ENCODE peak calls at places on chromosomes 5 and 9, in seven cellular contexts. T is IMR-90, O is mesenchymal stem cell, N is mesendoderm, M is neuronal stem cell, Y is H9, S is trophoblast cell. H is an unnamed sample. For H3K79me1, the result is how much of the 10 kb centered on the place peaks cover.

GRCh38 chr9:96420468-96421219 is 2.5 kb upstream of the ZNF367 start:
- DNase-seq in T (peak), O (peak), N (peak), M (peak), Y (peak), S (peak), H (peak)

GRCh38 chr5:65986050-65986451 is 59.7 kb downstream of the ERBIN start:
- DNase-seq in T (peak), O (peak), N (no peak), M (no peak), Y (no peak), S (no peak), H (no peak)

GRCh38 chr5:157378509-157378908 is 81.5 kb upstream of the NIPAL4 start:
- DNase-seq in T (no peak), O (no peak), N (peak), M (no peak), Y (no peak), S (peak), H (no peak)

GRCh38 chr5:11650936-11651335 is 253.3 kb downstream of the CTNND2 start:
- DNase-seq in T (no peak), O (no peak), N (peak), M (no peak), Y (peak), S (no peak), H (peak)

GRCh38 chr5:146772881-146773440 is 105.6 kb downstream of the PPP2R2B start:
- DNase-seq in T (no peak), O (no peak), N (no peak), M (no peak), Y (no peak), S (no peak), H (no peak)

GRCh38 chr9:113454914-113455761 is 8.4 kb upstream of the RGS3 start:
- DNase-seq in T (peak), O (peak), N (peak), M (no peak), Y (no peak), S (peak), H (no peak)

GRCh38 chr5:126354857-126355731 is 68.1 kb upstream of the GRAMD2B start:
- DNase-seq in T (no peak), O (no peak), N (no peak), M (no peak), Y (no peak), S (peak), H (no peak)

GRCh38 chr5:173774212-173774850 is 113.8 kb upstream of the CPEB4 start:
- DNase-seq in T (no peak), O (no peak), N (no peak), M (no peak), Y (no peak), S (no peak), H (no peak)

GRCh38 chr9:99305820-99306811 is 84.0 kb downstream of the SEC61B start:
- DNase-seq in T (no peak), O (no peak), N (no peak), M (no peak), Y (no peak), S (no peak), H (no peak)

GRCh38 chr9:96553070-96553469 is 66.6 kb downstream of the CDC14B start:
- DNase-seq in T (peak), O (peak), N (no peak), M (no peak), Y (no peak), S (peak), H (no peak)

GRCh38 chr5:131595088-131596033 is 39.7 kb downstream of the RAPGEF6 start:
- DNase-seq in T (no peak), O (peak), N (no peak), M (no peak), Y (no peak), S (no peak), H (no peak)

GRCh38 chr9:79256691-79257213 is 315.0 kb upstream of the TLE4 start:
- DNase-seq in T (peak), O (peak), N (no peak), M (peak), Y (no peak), S (no peak), H (no peak)

GRCh38 chr5:35971878-35972210 is 19.3 kb downstream of the UGT3A1 start:
- DNase-seq in T (no peak), O (no peak), N (no peak), M (no peak), Y (no peak), S (no peak), H (no peak)

GRCh38 chr5:154133591-154133990 is 56.9 kb upstream of the GALNT10 start:
- DNase-seq in T (no peak), O (peak), N (no peak), M (no peak), Y (no peak), S (no peak), H (no peak)

GRCh38 chr9:101468116-101468515 is 32.5 kb upstream of the ALDOB start:
- DNase-seq in T (no peak), O (no peak), N (no peak), M (no peak), Y (no peak), S (no peak), H (no peak)

GRCh38 chr9:81022177-81022576 is 667.2 kb downstream of the TLE1 start:
- DNase-seq in T (peak), O (no peak), N (no peak), M (no peak), Y (no peak), S (no peak), H (no peak)

GRCh38 chr5:51439232-51439631 is 56.0 kb downstream of the ISL1 start:
- DNase-seq in T (no peak), O (no peak), N (no peak), M (no peak), Y (no peak), S (no peak), H (no peak)
- H3K79me1 ChIP-seq in T (under half), O (under half), N (under half), M (under half), Y (under half), S (under half), H (under half)

DNA sequence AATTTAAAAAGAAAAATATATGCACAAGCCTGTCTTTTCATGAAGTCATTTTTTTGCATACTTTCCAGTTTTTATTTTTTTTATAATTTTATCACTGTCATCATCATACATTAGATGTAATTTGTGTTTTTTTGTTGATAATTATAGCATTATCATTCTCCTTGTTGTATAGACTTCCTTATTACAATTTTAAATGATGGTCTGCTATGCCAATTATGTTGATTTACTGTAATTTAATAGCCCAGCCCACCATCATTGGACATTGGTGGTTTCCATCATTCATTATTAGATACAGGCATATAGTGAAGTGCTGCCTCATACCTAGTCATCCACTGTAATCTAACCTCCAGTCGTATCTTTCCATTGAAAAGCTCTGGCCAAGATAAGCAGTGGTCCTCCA is 3.8 kb upstream of the TJP2 start:
- DNase-seq in T (peak), O (no peak), N (no peak), M (no peak), Y (no peak), S (no peak), H (no peak)
- H3K79me1 ChIP-seq in T (under half), O (under half), N (under half), M (under half), Y (under half), S (under half), H (under half)

DNA sequence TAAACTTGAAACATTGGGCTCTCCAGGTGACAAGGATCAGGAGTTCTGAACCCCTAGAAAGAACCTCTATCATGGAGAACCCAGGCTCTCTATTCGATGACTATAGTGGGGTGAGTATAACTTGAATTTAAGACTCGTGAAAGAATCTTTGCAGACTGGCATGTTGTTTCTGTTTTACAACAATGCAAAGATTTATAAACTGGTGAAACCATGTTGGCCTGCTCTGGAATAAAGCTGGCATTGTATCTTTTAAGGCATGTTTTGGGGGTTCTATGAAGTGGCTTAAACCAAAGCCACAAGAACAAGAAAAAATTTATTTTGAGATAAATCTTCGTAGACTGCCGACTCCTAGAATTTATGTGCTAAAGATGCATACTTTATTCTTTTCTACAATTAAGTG is 9.8 kb upstream of the GDNF start:
- DNase-seq in T (no peak), O (no peak), N (no peak), M (no peak), Y (no peak), S (no peak), H (no peak)
- H3K79me1 ChIP-seq in T (under half), O (under half), N (under half), M (under half), Y (under half), S (under half), H (under half)

GRCh38 chr5:38450627-38451371 is 105.6 kb downstream of the LIFR start:
- DNase-seq in T (peak), O (no peak), N (no peak), M (no peak), Y (no peak), S (no peak), H (no peak)
- H3K79me1 ChIP-seq in T (under half), O (under half), N (under half), M (under half), Y (under half), S (under half), H (under half)

DNA sequence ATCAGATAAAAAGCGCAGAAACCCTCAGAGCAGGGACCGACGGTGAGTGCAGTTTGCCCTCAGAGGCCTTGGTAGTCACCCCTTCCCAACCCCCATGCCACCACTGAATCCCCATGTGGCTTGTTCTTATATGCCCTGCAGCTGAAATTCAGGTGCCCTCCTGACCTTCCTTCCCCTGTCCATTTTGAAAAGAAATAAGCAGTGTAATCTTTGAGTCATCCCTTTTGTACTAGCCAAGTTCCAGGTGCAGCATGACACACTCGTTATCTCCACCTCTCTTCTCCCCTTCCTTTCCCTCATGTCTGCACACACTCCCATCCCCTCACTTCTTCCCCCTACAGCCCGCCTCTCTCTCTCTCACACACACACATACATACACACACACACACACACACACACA is 53.0 kb downstream of the SYK start:
- DNase-seq in T (no peak), O (no peak), N (no peak), M (no peak), Y (peak), S (no peak), H (no peak)
- H3K79me1 ChIP-seq in T (under half), O (under half), N (under half), M (under half), Y (under half), S (under half), H (under half)

GRCh38 chr5:60792438-60792837 is 51.6 kb downstream of the ELOVL7 start:
- DNase-seq in T (no peak), O (no peak), N (no peak), M (no peak), Y (no peak), S (no peak), H (no peak)

GRCh38 chr5:60794691-60795090 is 49.4 kb downstream of the ELOVL7 start:
- DNase-seq in T (no peak), O (no peak), N (peak), M (no peak), Y (no peak), S (no peak), H (no peak)

GRCh38 chr5:60789541-60789940 is 54.5 kb downstream of the ELOVL7 start:
- DNase-seq in T (no peak), O (no peak), N (no peak), M (no peak), Y (no peak), S (no peak), H (no peak)

GRCh38 chr5:60788863-60789513 is 55.1 kb downstream of the ELOVL7 start:
- DNase-seq in T (no peak), O (no peak), N (no peak), M (no peak), Y (no peak), S (no peak), H (no peak)
- H3K79me1 ChIP-seq in T (under half), O (under half), N (under half), M (under half), Y (under half), S (under half), H (under half)

DNA sequence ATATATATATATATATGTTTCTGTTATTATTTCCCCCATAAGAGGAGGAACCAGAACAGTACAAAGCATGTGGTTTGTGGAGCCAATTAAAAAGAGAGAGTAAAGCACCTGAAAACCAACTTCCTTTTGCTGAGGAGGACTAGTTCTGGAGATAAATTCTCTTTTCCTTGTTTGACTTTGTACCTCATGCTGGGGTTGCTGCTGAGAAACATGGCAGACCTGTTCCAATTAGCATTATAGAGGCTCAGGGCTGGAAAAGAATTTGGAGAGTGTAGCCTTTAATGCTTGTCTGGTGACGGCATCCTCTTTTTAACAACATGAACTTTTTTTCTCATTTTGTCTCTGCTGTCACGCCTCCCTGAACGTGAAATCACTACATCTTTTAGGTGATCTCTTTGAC is 32.8 kb upstream of the NMUR2 start:
- DNase-seq in T (no peak), O (no peak), N (peak), M (peak), Y (peak), S (no peak), H (no peak)
- H3K79me1 ChIP-seq in T (under half), O (under half), N (under half), M (under half), Y (under half), S (under half), H (under half)